ENCODE peak calls at places on chromosomes 7 and 10, in five cellular contexts. L is mammary epithelial cell, R is foreskin keratinocyte, F is prostate gland, U is left ventricle myocardium inferior. I is an unnamed sample.
A peak's percentile ranks its signal among the peaks of the same experiment; 100 is the strongest.

GRCh38 chr10:42988069-42988468 is 88.8 kb upstream of the RET start:
- DNase-seq in L (no peak), R (no peak), F (no peak), U (no peak), I (no peak)

GRCh38 chr7:6546852-6547251 is 4.4 kb downstream of the GRID2IP start:
- DNase-seq in L (peak; percentile 21), R (no peak), F (no peak), U (no peak), I (no peak)

GRCh38 chr7:136859798-136860197 is 8.7 kb upstream of the CHRM2 start:
- DNase-seq in L (no peak), R (no peak), F (no peak), U (no peak), I (no peak)

GRCh38 chr10:107899075-107899474 is 734.6 kb upstream of the SORCS1 start:
- DNase-seq in L (peak; percentile 76), R (no peak), F (no peak), U (no peak), I (no peak)

GRCh38 chr7:111477462-111478225 is 84.6 kb downstream of the IMMP2L start:
- DNase-seq in L (no peak), R (no peak), F (no peak), U (no peak), I (no peak)

GRCh38 chr7:100799037-100799896 is 28.1 kb downstream of the EPHB4 start:
- DNase-seq in L (peak; percentile 46), R (no peak), F (peak; percentile 61), U (peak; percentile 52), I (peak; percentile 35)

GRCh38 chr10:11178606-11179221 is 161.0 kb downstream of the CELF2 start:
- DNase-seq in L (no peak), R (no peak), F (no peak), U (peak; percentile 46), I (peak; percentile 94)

GRCh38 chr10:132538790-132539421 is 1.3 kb downstream of the INPP5A start:
- DNase-seq in L (no peak), R (no peak), F (no peak), U (peak; percentile 16), I (no peak)

GRCh38 chr10:86082556-86082955 is 284.0 kb downstream of the GRID1 start:
- DNase-seq in L (no peak), R (no peak), F (no peak), U (no peak), I (no peak)

GRCh38 chr10:131747791-131748190 is 153.0 kb upstream of the PPP2R2D start:
- DNase-seq in L (no peak), R (no peak), F (no peak), U (no peak), I (no peak)

GRCh38 chr7:70426249-70426880 is 705.6 kb upstream of the GALNT17 start:
- DNase-seq in L (no peak), R (no peak), F (no peak), U (no peak), I (no peak)

GRCh38 chr7:31100445-31100844 is 48.3 kb downstream of the ADCYAP1R1 start:
- DNase-seq in L (peak; percentile 23), R (no peak), F (no peak), U (no peak), I (no peak)

GRCh38 chr10:15222511-15222910 is 54.0 kb upstream of the NMT2 start:
- DNase-seq in L (no peak), R (no peak), F (no peak), U (no peak), I (no peak)

GRCh38 chr10:44396671-44397191 is 11.8 kb upstream of the CXCL12 start:
- DNase-seq in L (no peak), R (no peak), F (no peak), U (no peak), I (no peak)

GRCh38 chr7:112204776-112205347 is 1.3 kb downstream of the DOCK4 start:
- DNase-seq in L (peak; percentile 33), R (no peak), F (peak; percentile 15), U (no peak), I (no peak)

GRCh38 chr10:86953747-86954680 is 3.4 kb downstream of the MMRN2 start:
- DNase-seq in L (no peak), R (no peak), F (no peak), U (peak; percentile 77), I (no peak)

GRCh38 chr10:70324341-70324861 is 40.6 kb upstream of the NPFFR1 start:
- DNase-seq in L (no peak), R (no peak), F (no peak), U (no peak), I (no peak)

GRCh38 chr7:36943591-36944430 is 219.5 kb upstream of the AOAH start:
- DNase-seq in L (no peak), R (no peak), F (no peak), U (no peak), I (no peak)

GRCh38 chr10:84388148-84388547 is 59.8 kb downstream of the CCSER2 start:
- DNase-seq in L (no peak), R (no peak), F (no peak), U (no peak), I (no peak)

GRCh38 chr7:39811161-39811614 is 138.9 kb upstream of the CDK13 start:
- DNase-seq in L (peak; percentile 76), R (peak; percentile 61), F (no peak), U (no peak), I (no peak)

DNA sequence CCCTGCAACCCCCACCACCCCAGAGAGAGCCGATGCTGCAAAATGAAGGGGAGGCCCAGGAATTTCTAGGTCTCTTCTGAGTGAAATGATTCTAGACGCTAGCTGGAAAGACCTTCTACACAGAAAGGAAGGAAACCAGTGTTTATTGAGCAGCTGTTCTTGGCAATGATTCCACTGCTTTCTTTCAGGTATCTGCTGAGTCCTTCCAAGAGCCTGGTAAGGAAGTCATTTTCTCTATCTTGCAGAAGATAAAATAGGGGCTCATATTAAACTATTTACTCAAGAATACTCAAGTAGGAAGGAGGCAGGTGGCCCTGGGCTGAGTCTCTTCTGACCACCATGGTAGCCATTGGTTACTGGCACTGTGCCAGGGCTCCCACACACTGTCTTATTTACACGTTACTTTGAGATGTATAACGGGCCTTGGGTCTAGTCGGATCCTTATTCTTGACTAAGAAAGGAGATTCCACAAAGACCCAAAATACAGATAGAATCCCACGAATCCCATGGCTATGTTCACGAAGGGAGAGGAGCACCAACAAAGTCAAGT is 112.1 kb downstream of the GALNT11 start:
- DNase-seq in L (no peak), R (no peak), F (no peak), U (no peak), I (no peak)
- H3K4me1 ChIP-seq in L (no peaks in the 10 kb centered on the region), R (no peaks in the 10 kb centered on the region), F (no peaks in the 10 kb centered on the region), U (peaks cover 32% of the 10 kb centered on the region), I (peaks cover 4% of the 10 kb centered on the region)

GRCh38 chr10:76788093-76788811 is 849.4 kb downstream of the KCNMA1 start:
- DNase-seq in L (no peak), R (no peak), F (no peak), U (no peak), I (no peak)
- H3K27ac ChIP-seq in L (no peak overlapping the region), R (no peak overlapping the region), F (no peak overlapping the region), U (no peak overlapping the region), I (no peak overlapping the region)

GRCh38 chr7:74029094-74029785 is 1.3 kb downstream of the ELN start:
- DNase-seq in L (no peak), R (no peak), F (no peak), U (peak; percentile 46), I (no peak)
- H3K4me1 ChIP-seq in L (peaks cover 8% of the 10 kb centered on the region), R (no peaks in the 10 kb centered on the region), F (peaks cover 12% of the 10 kb centered on the region), U (peaks cover 70% of the 10 kb centered on the region), I (no peaks in the 10 kb centered on the region)

DNA sequence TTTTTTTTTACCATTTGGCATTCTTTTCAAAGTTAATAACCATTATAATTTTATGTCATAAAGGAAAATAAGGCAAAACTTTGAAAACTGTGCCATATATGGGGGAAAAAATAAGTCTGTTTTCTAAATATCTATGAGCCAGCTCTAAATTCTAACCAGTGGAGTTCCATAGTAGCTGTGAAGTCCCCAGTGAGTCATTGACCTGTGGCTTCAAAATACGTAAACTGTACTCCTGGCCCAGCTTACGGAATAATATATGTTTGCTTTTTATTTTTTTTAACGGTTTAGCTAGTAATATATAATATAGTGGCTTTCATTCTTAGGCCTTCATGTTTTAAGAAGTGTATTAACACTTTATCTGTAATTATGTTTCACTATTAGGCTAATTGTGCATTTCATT is 20.5 kb downstream of the ZRANB1 start:
- DNase-seq in L (no peak), R (no peak), F (no peak), U (no peak), I (no peak)
- H3K27ac ChIP-seq in L (no peak overlapping the region), R (no peak overlapping the region), F (no peak overlapping the region), U (no peak overlapping the region), I (no peak overlapping the region)

I was measured in CD4-positive, CD25-positive, alpha-beta regulatory T cell.